ENCODE peak calls at places on chromosomes 16 and 17, in eight cellular contexts. U is HCT116, J is HepG2, S is H1, I is SK-N-MC, X is GM12878, D is SK-N-SH, B is K562. M is an unnamed sample.

GRCh38 chr16:61419771-61420170 is 616.5 kb downstream of the CDH8 start:
- DNase-seq in D (no peak), U (no peak), X (no peak), J (no peak), B (no peak), S (no peak), I (no peak), M (no peak)

GRCh38 chr17:77297693-77298666 is 157.2 kb downstream of the SEC14L1 start:
- DNase-seq in S (no peak), D (no peak), X (no peak), J (no peak), U (no peak), B (no peak), I (no peak), M (no peak)

GRCh38 chr16:72455743-72456659 is 284.0 kb upstream of the PMFBP1 start:
- DNase-seq in I (no peak), B (no peak), J (peak), S (no peak), X (no peak), U (no peak), D (no peak), M (peak)

GRCh38 chr16:49496656-49497055 is 123.1 kb downstream of the C16orf78 start:
- DNase-seq in B (no peak), S (no peak), X (no peak), D (no peak), J (no peak), U (no peak), I (no peak), M (no peak)

GRCh38 chr17:42456223-42457106 is 2.2 kb upstream of the ATP6V0A1 start:
- DNase-seq in S (no peak), B (peak), D (no peak), X (peak), U (no peak), J (no peak), I (peak), M (peak)

GRCh38 chr17:80941743-80942211 is 49.9 kb upstream of the CHMP6 start:
- DNase-seq in B (no peak), D (no peak), U (no peak), I (no peak), J (no peak), S (no peak), X (no peak), M (no peak)

GRCh38 chr16:84648595-84649510 is 542 bp downstream of the KLHL36 start:
- DNase-seq in D (peak), I (no peak), S (peak), B (peak), J (no peak), X (no peak), U (no peak), M (no peak)

GRCh38 chr16:80614908-80615696 is 74.3 kb downstream of the DYNLRB2 start:
- DNase-seq in B (peak), I (no peak), J (no peak), X (no peak), D (no peak), U (peak), S (peak), M (peak)

GRCh38 chr17:61352408-61352770 is 47.3 kb upstream of the TBX2 start:
- DNase-seq in J (no peak), S (no peak), I (no peak), X (no peak), U (no peak), B (no peak), D (no peak), M (peak)

GRCh38 chr17:78358538-78359215 is 1.2 kb downstream of the SOCS3 start:
- DNase-seq in D (peak), J (no peak), X (no peak), S (no peak), I (no peak), U (no peak), B (no peak), M (peak)

GRCh38 chr17:965311-965989 is 14.1 kb downstream of the NXN start:
- DNase-seq in S (no peak), U (no peak), J (no peak), B (no peak), X (no peak), D (no peak), I (no peak), M (peak)

GRCh38 chr17:39195568-39196160 is 1.8 kb downstream of the CACNB1 start:
- DNase-seq in S (no peak), B (no peak), X (no peak), D (no peak), J (no peak), I (no peak), U (no peak), M (no peak)

GRCh38 chr17:9816472-9816871 is 5.4 kb downstream of the GSG1L2 start:
- DNase-seq in I (no peak), X (no peak), S (no peak), D (no peak), U (no peak), J (no peak), B (no peak), M (no peak)

GRCh38 chr16:18802755-18803218 is 1.4 kb upstream of the ARL6IP1 start:
- DNase-seq in B (no peak), U (no peak), I (no peak), X (no peak), D (no peak), S (no peak), J (no peak), M (no peak)

GRCh38 chr16:67708368-67708771 is 10.7 kb downstream of the GFOD2 start:
- DNase-seq in I (no peak), S (no peak), U (no peak), B (no peak), D (no peak), X (no peak), J (no peak), M (no peak)

GRCh38 chr16:56301391-56301850 is 110.1 kb downstream of the GNAO1 start:
- DNase-seq in B (no peak), I (peak), U (no peak), J (no peak), D (no peak), S (no peak), X (no peak), M (no peak)

GRCh38 chr16:71794018-71794417 is 14.6 kb downstream of the AP1G1 start:
- DNase-seq in B (no peak), S (no peak), I (no peak), D (no peak), J (no peak), U (no peak), X (no peak), M (no peak)

GRCh38 chr17:915416-916201 is 64.0 kb downstream of the NXN start:
- DNase-seq in J (no peak), X (no peak), U (no peak), B (no peak), D (no peak), S (no peak), I (peak), M (peak)

GRCh38 chr16:52562770-52563169 is 15.8 kb upstream of the TOX3 start:
- DNase-seq in U (no peak), S (no peak), X (no peak), J (peak), B (no peak), I (no peak), D (no peak), M (no peak)

GRCh38 chr17:7841622-7842379 is 7.8 kb downstream of the KDM6B start:
- DNase-seq in J (peak), B (peak), X (no peak), S (peak), U (peak), I (no peak), D (peak), M (peak)

GRCh38 chr17:29148257-29148789 is 31.9 kb downstream of the MYO18A start:
- DNase-seq in B (no peak), J (no peak), S (no peak), I (no peak), X (no peak), U (no peak), D (no peak), M (no peak)

GRCh38 chr17:29148790-29149430 is 31.3 kb downstream of the MYO18A start:
- DNase-seq in S (peak), D (peak), X (peak), B (peak), I (no peak), J (peak), U (peak), M (peak)

GRCh38 chr17:29149431-29150064 is 30.6 kb downstream of the MYO18A start:
- DNase-seq in B (no peak), I (no peak), D (no peak), X (no peak), J (no peak), U (no peak), S (no peak), M (no peak)

GRCh38 chr17:29151567-29151966 is 28.6 kb downstream of the MYO18A start:
- DNase-seq in I (no peak), X (no peak), S (no peak), D (no peak), U (peak), J (peak), B (no peak), M (no peak)

GRCh38 chr17:29150191-29150590 is 30.0 kb downstream of the MYO18A start:
- DNase-seq in B (no peak), I (no peak), S (no peak), J (no peak), U (no peak), X (no peak), D (no peak), M (no peak)
- TF ChIP-seq POLR2AphosphoS5 in B (no peak), I (no peak), S (no peak), J (no peak), U (no peak), X (no peak), D (no peak), M (no peak)

GRCh38 chr17:49759203-49759602 is 4.7 kb downstream of the FAM117A start:
- DNase-seq in B (no peak), X (no peak), D (no peak), I (no peak), U (no peak), J (no peak), S (no peak), M (no peak)

GRCh38 chr17:49756323-49756722 is 7.6 kb downstream of the FAM117A start:
- DNase-seq in B (no peak), U (no peak), D (no peak), X (no peak), I (no peak), S (no peak), J (no peak), M (no peak)

GRCh38 chr17:49753959-49754391 is 10.0 kb downstream of the FAM117A start:
- DNase-seq in D (peak), S (no peak), J (no peak), X (no peak), U (no peak), I (no peak), B (peak), M (no peak)

GRCh38 chr17:49755681-49756283 is 8.1 kb downstream of the FAM117A start:
- DNase-seq in B (no peak), X (no peak), U (no peak), J (no peak), D (no peak), S (no peak), I (no peak), M (no peak)

DNA sequence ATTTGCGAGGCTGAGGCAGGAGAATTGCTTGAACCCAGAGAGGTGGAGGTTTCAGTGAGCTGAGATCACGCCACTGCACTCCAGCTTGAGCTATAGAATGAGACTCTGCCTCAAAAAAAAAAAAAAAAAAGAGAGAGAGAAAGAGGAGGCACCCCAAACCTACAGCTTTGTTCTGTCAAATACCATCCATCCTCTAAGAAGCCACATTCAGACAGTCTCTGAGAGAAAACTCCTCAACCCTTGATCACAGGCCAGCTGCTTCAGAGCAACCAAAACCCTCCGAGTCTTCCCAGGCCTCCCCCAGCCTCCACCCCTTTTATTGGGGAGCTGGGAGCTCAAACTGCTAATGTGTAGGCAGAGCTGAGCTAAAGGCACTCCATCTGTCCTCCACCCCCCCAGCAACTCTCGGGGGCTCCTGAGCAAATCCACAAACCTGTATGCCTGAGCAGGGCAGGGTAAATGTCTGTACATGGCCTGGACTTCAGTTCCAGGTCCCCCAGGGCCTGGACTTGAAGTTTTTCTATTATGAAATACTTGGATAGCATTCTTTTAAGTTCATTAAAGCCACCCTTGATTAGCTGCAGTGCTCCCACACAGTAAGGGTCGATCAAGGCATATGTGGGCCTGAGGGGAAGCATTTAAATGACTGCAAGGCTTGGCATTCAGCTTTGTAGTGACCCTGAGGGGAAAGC is 7.0 kb downstream of the FAM117A start:
- DNase-seq in X (no peak), I (no peak), D (no peak), U (no peak), J (no peak), S (no peak), B (no peak), M (no peak)
- H3K9ac ChIP-seq in X (no peak), I (no peak), D (no peak), U (no peak), J (no peak), S (no peak), B (no peak), M (no peak)

GRCh38 chr17:17190188-17190587 is 15.9 kb downstream of the PLD6 start:
- DNase-seq in J (peak), U (no peak), X (no peak), B (no peak), D (no peak), S (no peak), I (no peak), M (no peak)

GRCh38 chr17:17189559-17189958 is 16.6 kb downstream of the PLD6 start:
- DNase-seq in S (no peak), D (no peak), U (no peak), X (no peak), J (no peak), I (no peak), B (no peak), M (no peak)

GRCh38 chr17:17188586-17188985 is 17.5 kb downstream of the PLD6 start:
- DNase-seq in S (no peak), U (no peak), J (no peak), I (no peak), X (no peak), D (no peak), B (no peak), M (no peak)

GRCh38 chr17:17191961-17192381 is 14.2 kb downstream of the PLD6 start:
- DNase-seq in I (no peak), S (no peak), U (no peak), D (no peak), B (no peak), J (no peak), X (no peak), M (no peak)

GRCh38 chr17:17191346-17191792 is 14.8 kb downstream of the PLD6 start:
- DNase-seq in S (no peak), X (no peak), U (no peak), D (no peak), J (no peak), B (no peak), I (no peak), M (peak)
- TF ChIP-seq POLR2AphosphoS5 in S (no peak), X (no peak), U (no peak), D (no peak), J (no peak), B (no peak), I (no peak), M (peak)

GRCh38 chr17:28747046-28747691 is 3.4 kb downstream of the TRAF4 start:
- DNase-seq in B (peak), S (no peak), X (no peak), D (no peak), J (no peak), U (no peak), I (no peak), M (peak)
- H3K9ac ChIP-seq in B (peak), S (no peak), X (peak), D (no peak), J (no peak), U (peak), I (no peak), M (no peak)

GRCh38 chr16:69711115-69711740 is 15.1 kb downstream of the NQO1 start:
- DNase-seq in J (no peak), X (no peak), D (no peak), U (peak), I (no peak), S (peak), B (no peak), M (no peak)
- TF ChIP-seq POLR2AphosphoS5 in J (no peak), X (no peak), D (no peak), U (peak), I (no peak), S (no peak), B (no peak), M (no peak)

GRCh38 chr17:75970626-75971025 is 8.3 kb downstream of the ACOX1 start:
- DNase-seq in X (no peak), U (no peak), S (no peak), D (no peak), I (no peak), J (no peak), B (no peak), M (no peak)
- H3K9ac ChIP-seq in X (no peak), U (no peak), S (no peak), D (no peak), I (no peak), J (no peak), B (no peak), M (peak)

M was measured in endothelial cell of umbilical vein.